ENCODE peak calls at places on chromosomes 2 and 18, in six cellular contexts. A is heart left ventricle, E is ovary, R is neuronal stem cell, F is MM.1S, P is astrocyte. Z is an unnamed sample.

GRCh38 chr18:39296293-39296888 is 1730.8 kb upstream of the CELF4 start:
- DNase-seq in A (peak; percentile 40), F (no peak), R (no peak), P (no peak), E (no peak), Z (no peak)

GRCh38 chr18:58541789-58542425 is 87.0 kb downstream of the ALPK2 start:
- DNase-seq in F (peak; percentile 88), P (peak; percentile 100), R (no peak), E (no peak), A (no peak), Z (no peak)

GRCh38 chr2:10331033-10331701 is 28.5 kb downstream of the HPCAL1 start:
- DNase-seq in P (peak; percentile 55), A (peak; percentile 84), F (no peak), E (no peak), R (no peak), Z (no peak)

GRCh38 chr18:79575891-79576685 is 103.5 kb upstream of the CTDP1 start:
- DNase-seq in E (peak; percentile 57), R (no peak), A (peak; percentile 75), P (peak; percentile 77), F (no peak), Z (peak; percentile 47)

GRCh38 chr2:206526416-206526815 is 83.1 kb downstream of the ADAM23 start:
- DNase-seq in E (no peak), A (no peak), F (no peak), R (no peak), P (no peak), Z (no peak)

GRCh38 chr2:237967463-237967871 is 653 bp downstream of the UBE2F start:
- DNase-seq in A (peak; percentile 72), E (peak; percentile 30), F (no peak), R (no peak), P (no peak), Z (peak; percentile 74)

GRCh38 chr2:204315236-204315662 is 230.0 kb upstream of the PARD3B start:
- DNase-seq in R (no peak), E (no peak), P (peak; percentile 84), A (no peak), F (no peak), Z (peak; percentile 83)

GRCh38 chr2:106304612-106305184 is 110.6 kb upstream of the UXS1 start:
- DNase-seq in R (no peak), A (no peak), E (no peak), F (no peak), P (no peak), Z (no peak)

GRCh38 chr2:176491172-176491904 is 222.1 kb downstream of the MTX2 start:
- DNase-seq in P (peak; percentile 100), R (no peak), A (peak; percentile 72), F (peak; percentile 84), E (peak; percentile 71), Z (no peak)

GRCh38 chr2:44329343-44329742 is 32.0 kb downstream of the PREPL start:
- DNase-seq in F (no peak), E (no peak), R (no peak), A (no peak), P (no peak), Z (no peak)

GRCh38 chr2:65788556-65788955 is 356.2 kb upstream of the SPRED2 start:
- DNase-seq in F (no peak), E (no peak), P (no peak), A (no peak), R (no peak), Z (no peak)

GRCh38 chr2:120012363-120012762 is 514 bp upstream of the EPB41L5 start:
- DNase-seq in E (no peak), P (no peak), F (no peak), R (no peak), A (no peak), Z (no peak)

GRCh38 chr2:23540804-23541360 is 155.9 kb downstream of the KLHL29 start:
- DNase-seq in R (no peak), A (no peak), F (no peak), P (no peak), E (no peak), Z (no peak)

GRCh38 chr2:54194761-54195750 is 61.0 kb downstream of the TSPYL6 start:
- DNase-seq in A (no peak), E (no peak), R (no peak), F (no peak), P (no peak), Z (no peak)
- H3K27ac ChIP-seq in A (no peak overlapping the region), E (no peak overlapping the region), R (no peak overlapping the region), F (no peak overlapping the region), P (no peak overlapping the region), Z (no peak overlapping the region)

DNA sequence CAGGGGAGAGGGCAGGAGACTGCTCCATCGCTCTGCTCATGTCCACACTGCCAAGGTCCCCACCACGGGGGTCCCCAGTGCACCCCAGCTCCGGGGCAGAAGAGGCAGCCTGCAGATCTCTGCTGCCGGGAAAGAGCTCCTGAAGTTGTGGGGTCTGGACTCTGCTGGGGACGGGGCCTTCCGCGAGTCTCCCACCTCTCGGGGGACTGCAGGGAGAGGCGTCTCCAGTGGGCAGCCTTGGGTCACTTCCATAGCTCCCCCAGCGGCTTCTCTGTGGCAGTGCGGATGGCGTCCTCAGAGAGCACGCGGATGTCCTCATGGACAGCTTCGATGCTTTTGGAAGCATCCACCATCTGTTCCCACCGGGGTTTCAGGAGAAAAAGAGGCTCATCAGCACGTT is 10.7 kb downstream of the DTYMK start:
- DNase-seq in A (peak; percentile 55), F (no peak), E (no peak), P (no peak), R (no peak), Z (no peak)
- H3K36me3 ChIP-seq in A (peaks cover 83% of the 10 kb centered on the region), F (no peaks in the 10 kb centered on the region), E (no peaks in the 10 kb centered on the region), P (peaks cover 7% of the 10 kb centered on the region), R (peaks cover 52% of the 10 kb centered on the region), Z (no peaks in the 10 kb centered on the region)

DNA sequence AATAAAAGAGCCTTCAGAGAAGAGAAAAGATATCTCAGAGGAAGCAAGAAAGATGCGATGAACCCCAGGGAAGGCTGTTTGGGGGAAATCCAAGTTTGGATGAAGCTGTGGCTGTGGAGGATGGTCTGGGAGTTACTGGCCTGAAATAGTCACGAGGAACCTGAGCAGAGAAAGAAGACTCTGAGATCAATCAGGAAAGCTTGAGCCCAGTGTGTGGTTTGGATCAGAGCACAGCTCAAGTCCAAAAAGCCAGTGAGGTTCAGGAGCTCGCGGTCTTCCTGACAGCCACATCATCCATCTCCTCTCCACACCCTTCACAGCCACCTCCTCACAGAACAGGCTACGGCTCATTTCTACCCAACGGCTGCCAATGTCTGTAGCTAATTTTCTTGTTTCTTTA is 87.4 kb upstream of the SERPINE2 start:
- DNase-seq in F (no peak), P (peak; percentile 90), A (no peak), E (no peak), R (no peak), Z (no peak)
- H3K27ac ChIP-seq in F (no peak overlapping the region), P (no peak overlapping the region), A (peak overlapping the region; percentile 25), E (no peak overlapping the region), R (no peak overlapping the region), Z (no peak overlapping the region)

DNA sequence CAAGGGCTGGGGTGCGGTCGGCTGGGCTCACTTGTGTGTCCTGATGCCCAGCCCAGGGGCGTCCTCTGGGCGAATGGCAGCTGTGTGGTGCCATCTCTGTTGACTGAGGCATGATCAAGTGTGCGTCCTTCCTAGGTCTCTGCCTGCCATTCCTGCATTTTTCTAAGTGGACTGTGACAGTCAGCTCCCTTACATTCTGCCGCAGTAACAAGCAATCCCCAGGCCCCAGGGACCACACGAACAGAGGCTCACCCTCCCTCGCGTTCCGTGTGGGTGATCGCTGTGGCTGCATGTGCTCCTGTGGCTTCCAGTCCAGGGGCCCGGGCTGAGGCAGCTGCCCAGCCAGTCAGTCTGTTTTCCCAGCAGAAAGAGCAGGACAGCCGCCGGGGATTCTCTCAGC is 17.8 kb downstream of the D2HGDH start:
- DNase-seq in R (no peak), F (no peak), E (no peak), P (no peak), A (peak; percentile 48), Z (no peak)
- H3K36me3 ChIP-seq in R (peaks cover 20% of the 10 kb centered on the region), F (no peaks in the 10 kb centered on the region), E (no peaks in the 10 kb centered on the region), P (no peaks in the 10 kb centered on the region), A (peaks cover 34% of the 10 kb centered on the region), Z (peaks cover 14% of the 10 kb centered on the region)

DNA sequence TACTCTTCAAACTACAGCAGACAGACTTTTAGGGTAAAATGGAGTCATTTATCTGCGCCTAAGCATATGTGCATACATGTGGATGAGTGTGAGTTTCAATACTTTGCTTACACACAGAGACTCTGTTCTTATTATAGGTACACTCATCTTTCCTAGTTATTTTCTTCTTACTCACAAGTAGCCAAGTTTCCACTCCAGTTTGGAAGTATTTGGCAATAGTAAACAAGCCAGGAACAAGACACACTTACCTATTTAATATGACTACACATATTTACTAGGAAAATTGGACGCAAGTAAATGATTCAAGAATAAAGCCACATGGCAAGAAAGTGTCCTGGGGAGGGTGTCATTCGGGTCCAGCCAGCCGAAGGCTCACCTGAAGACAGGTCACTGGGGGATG is 414.3 kb downstream of the FBXO15 start:
- DNase-seq in P (no peak), F (no peak), A (no peak), R (no peak), E (no peak), Z (no peak)
- H3K27ac ChIP-seq in P (no peak overlapping the region), F (no peak overlapping the region), A (no peak overlapping the region), R (no peak overlapping the region), E (no peak overlapping the region), Z (no peak overlapping the region)

DNA sequence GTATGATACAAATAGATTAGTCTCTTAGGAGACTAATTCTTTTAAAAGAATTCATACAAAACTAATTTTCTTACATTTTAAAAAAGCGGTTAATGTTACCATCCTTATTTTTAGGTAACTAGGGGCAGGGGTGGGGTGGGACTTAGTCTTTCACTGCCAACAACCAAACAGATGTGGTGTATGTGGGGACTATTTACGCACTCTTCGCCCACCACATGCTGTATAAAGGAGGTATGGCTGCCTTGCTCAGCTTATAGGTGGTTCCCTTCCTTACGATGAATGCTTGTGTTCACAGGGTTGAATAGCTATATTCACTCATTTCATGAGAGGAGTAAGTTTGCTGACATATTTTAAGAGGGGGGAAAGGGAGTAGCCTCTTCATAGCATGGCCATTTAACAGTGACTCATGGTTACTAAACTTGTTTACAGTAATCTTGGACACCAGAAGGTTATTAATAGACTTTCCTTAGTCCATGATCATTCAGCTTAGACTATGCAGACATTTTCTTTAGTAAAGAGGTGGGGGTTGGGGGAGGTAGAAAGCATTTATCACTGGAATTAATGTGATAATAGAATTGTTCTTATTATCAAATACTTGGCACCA is 61.8 kb downstream of the CAB39 start:
- DNase-seq in R (no peak), E (no peak), F (no peak), P (peak; percentile 87), A (no peak), Z (no peak)
- H3K36me3 ChIP-seq in R (no peaks in the 10 kb centered on the region), E (no peaks in the 10 kb centered on the region), F (no peaks in the 10 kb centered on the region), P (peaks cover 5% of the 10 kb centered on the region), A (peaks cover 16% of the 10 kb centered on the region), Z (no peaks in the 10 kb centered on the region)

DNA sequence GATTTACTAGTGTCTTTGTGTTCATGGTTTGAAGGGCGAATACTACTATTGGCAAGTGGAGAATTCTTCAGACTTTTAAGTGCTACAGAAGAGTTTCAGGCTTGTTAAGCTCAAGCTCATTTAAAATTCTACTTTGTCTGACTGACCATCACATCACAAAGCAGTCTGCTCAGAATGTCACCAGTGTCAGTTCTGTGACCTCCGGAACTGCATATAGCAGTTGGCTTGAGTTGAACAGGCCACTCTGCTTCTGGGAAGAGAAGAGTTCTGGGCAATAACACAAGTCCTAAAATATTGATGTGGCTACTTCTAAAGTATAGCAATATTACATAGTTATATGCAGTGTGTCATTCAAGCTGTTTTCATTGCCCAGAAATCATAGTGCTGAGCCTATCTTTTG is 245.0 kb upstream of the BOD1L2 start:
- DNase-seq in F (no peak), E (no peak), A (no peak), R (no peak), P (no peak), Z (no peak)
- H3K27ac ChIP-seq in F (no peak overlapping the region), E (no peak overlapping the region), A (no peak overlapping the region), R (no peak overlapping the region), P (no peak overlapping the region), Z (no peak overlapping the region)

Z was measured in right lobe of liver.